ENCODE peak calls at places on chromosomes 2 and 18, in nine cellular contexts. One of them, this sample, is unnamed.

GRCh38 chr2:112108238-112108832 is 29.9 kb upstream of the FBLN7 start:
- DNase-seq in psoas muscle: no peak
- DNase-seq in fibroblast of villous mesenchyme: no peak
- DNase-seq in K562: peak; percentile 35
- DNase-seq in pancreas: no peak
- DNase-seq in mammary epithelial cell: no peak
- DNase-seq in natural killer cell: no peak
- DNase-seq in MM.1S: no peak
- DNase-seq in cardiac fibroblast: no peak
- DNase-seq in this sample: no peak

GRCh38 chr2:20451346-20451745 is 4.5 kb downstream of the RHOB start:
- DNase-seq in MM.1S: no peak
- DNase-seq in K562: no peak
- DNase-seq in fibroblast of villous mesenchyme: peak; percentile 82
- DNase-seq in pancreas: no peak
- DNase-seq in natural killer cell: no peak
- DNase-seq in psoas muscle: no peak
- DNase-seq in mammary epithelial cell: no peak
- DNase-seq in cardiac fibroblast: peak; percentile 55
- DNase-seq in this sample: no peak

GRCh38 chr18:74196220-74197119 is 48.1 kb downstream of the TIMM21 start:
- DNase-seq in natural killer cell: no peak
- DNase-seq in fibroblast of villous mesenchyme: peak; percentile 76
- DNase-seq in K562: peak; percentile 68
- DNase-seq in pancreas: no peak
- DNase-seq in psoas muscle: no peak
- DNase-seq in cardiac fibroblast: peak; percentile 77
- DNase-seq in mammary epithelial cell: peak; percentile 52
- DNase-seq in MM.1S: peak; percentile 61
- DNase-seq in this sample: peak; percentile 23

GRCh38 chr2:149200109-149200520 is 130.3 kb upstream of the LYPD6 start:
- DNase-seq in psoas muscle: no peak
- DNase-seq in K562: no peak
- DNase-seq in MM.1S: no peak
- DNase-seq in cardiac fibroblast: no peak
- DNase-seq in pancreas: no peak
- DNase-seq in fibroblast of villous mesenchyme: peak; percentile 74
- DNase-seq in mammary epithelial cell: peak; percentile 69
- DNase-seq in natural killer cell: no peak
- DNase-seq in this sample: no peak

GRCh38 chr2:209536363-209536762 is 112.5 kb downstream of the MAP2 start:
- DNase-seq in MM.1S: no peak
- DNase-seq in pancreas: no peak
- DNase-seq in psoas muscle: no peak
- DNase-seq in mammary epithelial cell: no peak
- DNase-seq in cardiac fibroblast: no peak
- DNase-seq in natural killer cell: no peak
- DNase-seq in K562: no peak
- DNase-seq in fibroblast of villous mesenchyme: no peak
- DNase-seq in this sample: no peak

GRCh38 chr18:26901020-26901419 is 35.5 kb upstream of the AQP4 start:
- DNase-seq in cardiac fibroblast: no peak
- DNase-seq in natural killer cell: no peak
- DNase-seq in K562: no peak
- DNase-seq in pancreas: no peak
- DNase-seq in fibroblast of villous mesenchyme: no peak
- DNase-seq in mammary epithelial cell: peak; percentile 78
- DNase-seq in psoas muscle: no peak
- DNase-seq in MM.1S: no peak
- DNase-seq in this sample: no peak

GRCh38 chr18:48672671-48673340 is 134.0 kb downstream of the CTIF start:
- DNase-seq in psoas muscle: no peak
- DNase-seq in MM.1S: no peak
- DNase-seq in K562: no peak
- DNase-seq in fibroblast of villous mesenchyme: no peak
- DNase-seq in mammary epithelial cell: no peak
- DNase-seq in natural killer cell: no peak
- DNase-seq in cardiac fibroblast: no peak
- DNase-seq in pancreas: peak; percentile 22
- DNase-seq in this sample: no peak

GRCh38 chr18:21361297-21361880 is 119.4 kb downstream of the GREB1L start:
- DNase-seq in pancreas: no peak
- DNase-seq in cardiac fibroblast: peak; percentile 33
- DNase-seq in natural killer cell: no peak
- DNase-seq in fibroblast of villous mesenchyme: no peak
- DNase-seq in MM.1S: no peak
- DNase-seq in psoas muscle: no peak
- DNase-seq in mammary epithelial cell: no peak
- DNase-seq in K562: no peak
- DNase-seq in this sample: peak; percentile 5

GRCh38 chr2:134782792-134783191 is 55.6 kb upstream of the ACMSD start:
- DNase-seq in psoas muscle: no peak
- DNase-seq in K562: no peak
- DNase-seq in mammary epithelial cell: peak; percentile 57
- DNase-seq in MM.1S: peak; percentile 45
- DNase-seq in natural killer cell: no peak
- DNase-seq in cardiac fibroblast: peak; percentile 38
- DNase-seq in fibroblast of villous mesenchyme: no peak
- DNase-seq in pancreas: no peak
- DNase-seq in this sample: peak; percentile 9

GRCh38 chr18:75161629-75162028 is 47.3 kb downstream of the PTGR3 start:
- DNase-seq in K562: no peak
- DNase-seq in natural killer cell: no peak
- DNase-seq in cardiac fibroblast: peak; percentile 5
- DNase-seq in fibroblast of villous mesenchyme: peak; percentile 57
- DNase-seq in pancreas: no peak
- DNase-seq in mammary epithelial cell: no peak
- DNase-seq in psoas muscle: peak; percentile 35
- DNase-seq in MM.1S: no peak
- DNase-seq in this sample: no peak

GRCh38 chr2:83990601-83991000 is 468.5 kb downstream of the SUCLG1 start:
- DNase-seq in psoas muscle: no peak
- DNase-seq in fibroblast of villous mesenchyme: no peak
- DNase-seq in cardiac fibroblast: no peak
- DNase-seq in pancreas: no peak
- DNase-seq in natural killer cell: no peak
- DNase-seq in K562: no peak
- DNase-seq in MM.1S: no peak
- DNase-seq in mammary epithelial cell: peak; percentile 9
- DNase-seq in this sample: no peak

DNA sequence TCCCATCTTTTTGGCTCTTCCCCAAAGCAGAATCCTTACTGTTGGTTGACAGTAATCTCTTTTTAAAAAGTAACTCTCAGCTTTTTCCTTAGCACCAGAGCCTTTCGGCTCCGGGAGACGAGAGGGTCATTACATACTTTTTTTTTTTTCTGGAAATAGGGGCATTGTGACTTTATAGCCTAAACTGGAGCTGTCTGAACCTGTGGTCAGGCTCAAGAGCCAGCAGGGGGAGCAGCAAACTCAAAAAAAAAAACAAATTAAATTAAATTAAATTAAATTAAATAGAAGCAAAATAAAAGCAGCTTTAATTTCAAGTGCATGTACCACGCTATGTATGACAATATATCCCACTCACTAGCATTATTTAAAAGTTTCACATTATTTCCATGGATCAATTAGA is 156.6 kb downstream of the DTNA start:
- DNase-seq in pancreas: no peak
- DNase-seq in psoas muscle: no peak
- DNase-seq in natural killer cell: no peak
- DNase-seq in cardiac fibroblast: peak; percentile 42
- DNase-seq in fibroblast of villous mesenchyme: peak; percentile 34
- DNase-seq in K562: no peak
- DNase-seq in MM.1S: no peak
- DNase-seq in mammary epithelial cell: no peak
- DNase-seq in this sample: no peak
- TF ChIP-seq CTCF in pancreas: no peak
- TF ChIP-seq CTCF in psoas muscle: peak; percentile 51
- TF ChIP-seq CTCF in natural killer cell: peak; percentile 32
- TF ChIP-seq CTCF in cardiac fibroblast: peak; percentile 61
- TF ChIP-seq CTCF in fibroblast of villous mesenchyme: peak; percentile 60
- TF ChIP-seq CTCF in K562: peak; percentile 35
- TF ChIP-seq CTCF in MM.1S: no peak
- TF ChIP-seq CTCF in mammary epithelial cell: peak; percentile 58
- TF ChIP-seq CTCF in this sample: peak; percentile 70

GRCh38 chr2:191231995-191232394 is 13.2 kb upstream of the MYO1B start:
- DNase-seq in mammary epithelial cell: no peak
- DNase-seq in K562: no peak
- DNase-seq in pancreas: no peak
- DNase-seq in fibroblast of villous mesenchyme: peak; percentile 74
- DNase-seq in cardiac fibroblast: peak; percentile 70
- DNase-seq in psoas muscle: no peak
- DNase-seq in natural killer cell: no peak
- DNase-seq in MM.1S: no peak
- DNase-seq in this sample: no peak
- TF ChIP-seq CTCF in mammary epithelial cell: peak; percentile 57
- TF ChIP-seq CTCF in K562: no peak
- TF ChIP-seq CTCF in pancreas: no peak
- TF ChIP-seq CTCF in fibroblast of villous mesenchyme: peak; percentile 59
- TF ChIP-seq CTCF in cardiac fibroblast: peak; percentile 60
- TF ChIP-seq CTCF in psoas muscle: no peak
- TF ChIP-seq CTCF in natural killer cell: no peak
- TF ChIP-seq CTCF in MM.1S: peak; percentile 46
- TF ChIP-seq CTCF in this sample: peak; percentile 53

GRCh38 chr18:3867768-3868445 is 417.9 kb downstream of the TGIF1 start:
- DNase-seq in cardiac fibroblast: peak; percentile 23
- DNase-seq in K562: no peak
- DNase-seq in psoas muscle: no peak
- DNase-seq in MM.1S: no peak
- DNase-seq in mammary epithelial cell: no peak
- DNase-seq in fibroblast of villous mesenchyme: peak; percentile 13
- DNase-seq in pancreas: no peak
- DNase-seq in natural killer cell: no peak
- DNase-seq in this sample: no peak

GRCh38 chr18:3867252-3867651 is 417.3 kb downstream of the TGIF1 start:
- DNase-seq in mammary epithelial cell: no peak
- DNase-seq in MM.1S: no peak
- DNase-seq in psoas muscle: no peak
- DNase-seq in K562: no peak
- DNase-seq in cardiac fibroblast: no peak
- DNase-seq in pancreas: no peak
- DNase-seq in fibroblast of villous mesenchyme: no peak
- DNase-seq in natural killer cell: no peak
- DNase-seq in this sample: no peak

GRCh38 chr18:3870914-3871313 is 420.9 kb downstream of the TGIF1 start:
- DNase-seq in psoas muscle: no peak
- DNase-seq in mammary epithelial cell: no peak
- DNase-seq in K562: no peak
- DNase-seq in cardiac fibroblast: no peak
- DNase-seq in MM.1S: no peak
- DNase-seq in pancreas: no peak
- DNase-seq in natural killer cell: no peak
- DNase-seq in fibroblast of villous mesenchyme: no peak
- DNase-seq in this sample: no peak

GRCh38 chr18:3871687-3872086 is 421.7 kb downstream of the TGIF1 start:
- DNase-seq in MM.1S: no peak
- DNase-seq in psoas muscle: no peak
- DNase-seq in pancreas: no peak
- DNase-seq in natural killer cell: no peak
- DNase-seq in cardiac fibroblast: no peak
- DNase-seq in K562: no peak
- DNase-seq in fibroblast of villous mesenchyme: no peak
- DNase-seq in mammary epithelial cell: no peak
- DNase-seq in this sample: no peak

GRCh38 chr18:3869848-3870247 is 419.9 kb downstream of the TGIF1 start:
- DNase-seq in MM.1S: no peak
- DNase-seq in K562: peak; percentile 14
- DNase-seq in cardiac fibroblast: peak; percentile 83
- DNase-seq in psoas muscle: no peak
- DNase-seq in natural killer cell: no peak
- DNase-seq in mammary epithelial cell: peak; percentile 37
- DNase-seq in fibroblast of villous mesenchyme: peak; percentile 68
- DNase-seq in pancreas: no peak
- DNase-seq in this sample: no peak
- TF ChIP-seq CTCF in MM.1S: no peak
- TF ChIP-seq CTCF in K562: peak; percentile 57
- TF ChIP-seq CTCF in cardiac fibroblast: peak; percentile 47
- TF ChIP-seq CTCF in psoas muscle: peak; percentile 27
- TF ChIP-seq CTCF in natural killer cell: no peak
- TF ChIP-seq CTCF in mammary epithelial cell: peak; percentile 59
- TF ChIP-seq CTCF in fibroblast of villous mesenchyme: peak; percentile 56
- TF ChIP-seq CTCF in pancreas: peak; percentile 30
- TF ChIP-seq CTCF in this sample: peak; percentile 71

GRCh38 chr2:30405266-30405592 is 41.8 kb upstream of the LCLAT1 start:
- DNase-seq in fibroblast of villous mesenchyme: no peak
- DNase-seq in cardiac fibroblast: no peak
- DNase-seq in mammary epithelial cell: no peak
- DNase-seq in psoas muscle: no peak
- DNase-seq in pancreas: no peak
- DNase-seq in MM.1S: no peak
- DNase-seq in natural killer cell: no peak
- DNase-seq in K562: no peak
- DNase-seq in this sample: no peak

GRCh38 chr2:30404354-30405265 is 42.4 kb upstream of the LCLAT1 start:
- DNase-seq in mammary epithelial cell: no peak
- DNase-seq in MM.1S: no peak
- DNase-seq in K562: no peak
- DNase-seq in psoas muscle: peak; percentile 17
- DNase-seq in pancreas: peak; percentile 47
- DNase-seq in fibroblast of villous mesenchyme: no peak
- DNase-seq in cardiac fibroblast: no peak
- DNase-seq in natural killer cell: no peak
- DNase-seq in this sample: no peak

GRCh38 chr2:30402441-30403182 is 44.4 kb upstream of the LCLAT1 start:
- DNase-seq in pancreas: no peak
- DNase-seq in natural killer cell: no peak
- DNase-seq in cardiac fibroblast: no peak
- DNase-seq in MM.1S: no peak
- DNase-seq in K562: no peak
- DNase-seq in mammary epithelial cell: no peak
- DNase-seq in fibroblast of villous mesenchyme: no peak
- DNase-seq in psoas muscle: no peak
- DNase-seq in this sample: no peak

GRCh38 chr2:30406853-30407252 is 40.2 kb upstream of the LCLAT1 start:
- DNase-seq in fibroblast of villous mesenchyme: no peak
- DNase-seq in K562: no peak
- DNase-seq in pancreas: no peak
- DNase-seq in mammary epithelial cell: no peak
- DNase-seq in MM.1S: no peak
- DNase-seq in psoas muscle: no peak
- DNase-seq in natural killer cell: no peak
- DNase-seq in cardiac fibroblast: no peak
- DNase-seq in this sample: no peak

DNA sequence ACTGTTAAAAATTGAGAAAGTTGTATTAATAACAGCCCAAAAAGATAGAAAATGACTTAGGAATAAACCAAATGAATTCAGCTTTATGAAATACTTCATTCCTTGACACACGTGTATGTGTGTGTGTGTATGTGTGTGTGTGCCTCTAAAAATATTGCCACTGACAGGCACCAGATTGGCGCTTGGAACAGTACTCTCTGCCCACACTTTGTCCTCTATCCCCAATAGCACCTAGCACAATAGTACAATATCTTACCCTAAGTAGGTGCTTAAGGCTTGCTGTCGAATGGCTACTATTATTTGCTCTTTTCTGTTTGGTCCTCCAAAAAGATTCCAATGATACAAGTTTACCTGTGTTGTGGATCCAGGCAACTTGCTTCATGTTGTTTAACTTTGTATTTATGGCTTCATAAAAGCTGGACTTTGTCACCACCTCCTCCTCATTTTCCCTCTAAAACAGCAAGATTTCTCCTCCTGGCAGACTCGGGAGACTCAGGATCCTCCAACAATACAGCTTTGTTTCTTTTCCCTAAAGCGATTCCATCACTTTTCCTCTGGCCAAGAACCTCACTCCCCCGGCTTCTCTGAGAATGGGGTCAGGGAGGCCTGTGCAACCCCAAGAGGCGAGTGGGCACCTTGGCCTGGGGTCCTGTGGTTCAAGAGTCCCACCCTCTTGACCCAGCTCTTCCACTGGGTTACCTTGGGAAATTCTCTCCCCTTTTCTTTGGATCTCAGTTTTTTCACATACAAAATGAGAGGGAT is 43.3 kb upstream of the LCLAT1 start:
- DNase-seq in MM.1S: no peak
- DNase-seq in K562: no peak
- DNase-seq in fibroblast of villous mesenchyme: no peak
- DNase-seq in cardiac fibroblast: no peak
- DNase-seq in pancreas: no peak
- DNase-seq in mammary epithelial cell: no peak
- DNase-seq in natural killer cell: no peak
- DNase-seq in psoas muscle: no peak
- DNase-seq in this sample: no peak
- TF ChIP-seq CTCF in MM.1S: no peak
- TF ChIP-seq CTCF in K562: no peak
- TF ChIP-seq CTCF in fibroblast of villous mesenchyme: no peak
- TF ChIP-seq CTCF in cardiac fibroblast: no peak
- TF ChIP-seq CTCF in pancreas: no peak
- TF ChIP-seq CTCF in mammary epithelial cell: no peak
- TF ChIP-seq CTCF in natural killer cell: no peak
- TF ChIP-seq CTCF in psoas muscle: no peak
- TF ChIP-seq CTCF in this sample: no peak

This sample was measured in neural crest cell.